ENCODE peak calls at places on chromosome 19, in four cellular contexts. B, N, L and I are unnamed samples.

GRCh38 chr19:40603071-40603718 is 2.0 kb downstream of the LTBP4 start:
- DNase-seq in B (peak), N (no peak), L (no peak), I (no peak)

GRCh38 chr19:41746593-41747227 is 8.6 kb upstream of the CEACAM6 start:
- DNase-seq in B (peak), N (peak), L (no peak), I (no peak)

GRCh38 chr19:17488593-17489391 is 18.5 kb downstream of the SLC27A1 start:
- DNase-seq in L (no peak), N (no peak), B (peak), I (peak)

GRCh38 chr19:4829001-4829712 is 2.4 kb downstream of the TICAM1 start:
- DNase-seq in L (no peak), N (no peak), B (no peak), I (no peak)

GRCh38 chr19:17404621-17405249 is 695 bp downstream of the BST2 start:
- DNase-seq in L (no peak), N (no peak), B (no peak), I (no peak)

GRCh38 chr19:677201-677600 is 1.0 kb downstream of the FSTL3 start:
- DNase-seq in N (peak), B (peak), L (no peak), I (no peak)

GRCh38 chr19:3142292-3142670 is 6.4 kb downstream of the GNA15 start:
- DNase-seq in N (peak), L (no peak), B (peak), I (peak)

GRCh38 chr19:32407004-32407992 is 1.7 kb downstream of the DPY19L3 start:
- DNase-seq in B (peak), N (peak), L (no peak), I (no peak)

GRCh38 chr19:48646192-48646911 is 365 bp upstream of the CA11 start:
- DNase-seq in L (no peak), N (peak), B (peak), I (peak)

GRCh38 chr19:11194657-11195056 is 2.7 kb downstream of the KANK2 start:
- DNase-seq in N (no peak), L (no peak), B (no peak), I (no peak)

GRCh38 chr19:49559928-49560327 is 20.4 kb downstream of the NOSIP start:
- DNase-seq in N (no peak), L (no peak), B (no peak), I (no peak)

GRCh38 chr19:3682741-3683404 is 17.4 kb downstream of the PIP5K1C start:
- DNase-seq in L (no peak), B (no peak), N (peak), I (no peak)

GRCh38 chr19:7605490-7606222 is 10.0 kb downstream of the CAMSAP3 start:
- DNase-seq in L (no peak), N (peak), B (peak), I (no peak)

GRCh38 chr19:3075605-3076431 is 13.5 kb upstream of the TLE5 start:
- DNase-seq in L (no peak), N (no peak), B (no peak), I (no peak)

GRCh38 chr19:30077851-30078355 is 135.9 kb downstream of the URI1 start:
- DNase-seq in L (no peak), B (no peak), N (no peak), I (peak)

GRCh38 chr19:34512254-34512796 is 30.8 kb downstream of the WTIP start:
- DNase-seq in B (no peak), L (no peak), N (no peak), I (no peak)

GRCh38 chr19:2429917-2430570 is 2.7 kb upstream of the TIMM13 start:
- DNase-seq in L (no peak), N (no peak), B (no peak), I (no peak)

GRCh38 chr19:39599116-39599515 is 3.2 kb upstream of the LGALS13 start:
- DNase-seq in B (no peak), L (no peak), N (peak), I (no peak)

GRCh38 chr19:50607874-50608785 is 31.6 kb downstream of the SYT3 start:
- DNase-seq in B (peak), L (no peak), N (peak), I (peak)

GRCh38 chr19:33208904-33209843 is 15.0 kb downstream of the LRP3 start:
- DNase-seq in N (peak), L (no peak), B (no peak), I (no peak)

GRCh38 chr19:42074513-42075363 is 1.2 kb upstream of the ZNF574 start:
- DNase-seq in L (no peak), N (peak), B (no peak), I (no peak)

GRCh38 chr19:43534811-43535761 is 2.1 kb downstream of the ZNF575 start:
- DNase-seq in B (peak), L (no peak), N (peak), I (no peak)

GRCh38 chr19:34136127-34136526 is 36.2 kb upstream of the LSM14A start:
- DNase-seq in B (no peak), N (no peak), L (no peak), I (no peak)

GRCh38 chr19:34733266-34733825 is 697 bp upstream of the ZNF181 start:
- DNase-seq in L (no peak), B (no peak), N (no peak), I (no peak)

DNA sequence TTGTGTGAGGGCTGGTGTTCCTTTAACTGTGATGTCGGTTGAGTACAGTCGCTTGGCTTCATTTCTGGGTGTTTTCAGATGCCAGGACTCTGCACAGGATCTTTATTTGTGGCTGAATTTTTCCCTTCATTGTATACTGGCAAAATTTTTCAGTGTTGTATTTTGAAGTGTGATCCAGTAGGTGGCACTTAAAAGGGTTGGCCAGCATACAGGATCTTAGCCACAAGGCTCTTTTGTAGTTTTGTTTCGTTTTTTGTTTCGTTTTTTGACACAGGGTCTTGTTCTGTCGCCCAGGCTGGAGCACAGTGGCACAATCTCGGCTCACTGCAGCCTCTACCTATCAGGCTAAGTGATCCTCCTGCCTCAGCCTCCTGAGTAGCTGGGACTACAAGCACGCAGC is 8.7 kb downstream of the FCAR start:
- DNase-seq in B (no peak), L (no peak), N (no peak), I (no peak)
- TF ChIP-seq CTCF in B (no peak), L (no peak), N (no peak), I (peak)

DNA sequence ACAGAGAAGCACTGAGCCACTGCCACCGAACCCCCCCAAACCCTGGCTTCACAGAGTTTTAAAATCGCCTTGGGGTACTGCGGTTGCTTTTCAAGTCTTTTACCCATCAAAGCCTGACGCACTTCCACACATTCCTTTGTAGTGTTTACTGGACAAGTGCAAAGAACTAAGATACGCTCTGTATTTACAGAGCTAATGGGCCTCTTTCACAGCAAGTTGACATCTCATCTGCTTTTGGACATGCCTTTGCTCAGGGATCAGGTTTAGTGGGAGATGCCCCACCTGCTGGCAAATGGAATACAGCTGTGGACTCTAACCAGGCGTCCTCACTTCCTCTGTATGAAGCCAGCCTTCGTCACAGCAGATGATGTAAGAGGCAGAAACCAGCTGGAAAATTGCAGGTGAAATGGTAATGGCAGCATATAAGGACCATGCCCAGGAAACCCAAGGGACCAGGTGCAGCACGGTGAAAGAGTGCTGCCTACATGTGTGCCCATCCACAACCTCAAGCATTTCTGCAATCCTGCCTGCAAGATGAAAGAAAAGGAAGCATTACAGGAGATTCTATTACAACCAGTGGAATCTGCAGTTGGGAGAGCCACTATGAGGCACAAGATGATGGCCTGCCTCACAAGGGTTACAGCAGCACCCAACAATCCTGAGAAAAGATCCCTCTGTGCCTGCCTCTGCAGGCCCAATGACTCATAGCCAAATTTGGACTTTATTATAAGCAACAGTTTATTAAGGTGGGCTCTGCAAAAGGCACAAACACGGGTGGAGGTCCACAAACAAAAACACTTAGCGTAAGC is 34.7 kb downstream of the BRD4 start:
- DNase-seq in L (no peak), N (peak), B (peak), I (no peak)
- TF ChIP-seq CTCF in L (no peak), N (peak), B (peak), I (no peak)

DNA sequence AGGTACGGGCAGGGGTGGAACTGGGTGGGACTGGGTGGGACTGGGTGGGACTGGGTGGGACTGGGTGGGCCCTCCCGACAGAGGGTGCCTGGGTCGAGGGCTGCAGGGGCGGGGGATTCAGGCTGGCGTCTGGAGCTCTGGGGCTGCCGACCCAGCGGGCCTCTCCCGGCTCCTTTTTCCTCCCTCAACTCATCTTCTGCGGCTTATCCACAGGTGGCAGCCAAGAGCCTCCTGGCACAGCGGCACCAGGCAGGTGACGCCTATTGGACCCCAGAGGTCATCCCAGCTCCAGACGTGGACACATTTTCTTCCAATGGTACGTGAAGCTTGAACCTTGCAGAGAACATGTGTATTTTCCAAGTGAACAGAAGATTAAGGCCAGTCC is 533 bp downstream of the ZNF544 start:
- DNase-seq in N (peak), B (no peak), L (no peak), I (no peak)
- TF ChIP-seq CTCF in N (peak), B (peak), L (no peak), I (no peak)

DNA sequence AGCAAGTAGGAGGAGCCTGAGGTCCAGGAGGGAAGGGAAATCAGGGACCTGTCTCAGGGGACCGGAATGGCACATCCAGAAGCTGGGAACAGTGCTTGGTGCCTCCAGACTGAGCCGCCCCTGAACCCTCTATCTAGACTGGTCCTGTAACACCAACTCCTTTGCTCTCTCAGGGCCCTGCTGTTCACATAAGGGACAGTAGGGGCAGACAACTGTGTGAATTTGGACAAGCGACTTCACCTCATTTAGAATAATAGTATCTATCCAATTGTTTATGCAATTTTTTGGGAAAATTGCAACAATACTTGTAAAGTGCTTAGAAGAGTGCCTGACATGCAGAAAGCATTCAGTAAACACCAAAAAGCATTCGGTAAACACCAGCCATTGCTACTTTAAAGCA is 14.0 kb downstream of the SYMPK start:
- DNase-seq in N (peak), B (no peak), L (no peak), I (no peak)
- TF ChIP-seq CTCF in N (peak), B (peak), L (no peak), I (peak)